ENCODE peak calls at places on chromosomes 2 and 18, in six cellular contexts. E is colonic mucosa, V is A549, Q is iPS DF 6.9, O is suprapubic skin, M is Caco-2. J is an unnamed sample. For H3K9me3, the result is how much of the 10 kb centered on the place peaks cover.

GRCh38 chr2:241226723-241227634 is 38.5 kb downstream of the ANO7 start:
- DNase-seq in M (no peak), Q (no peak), O (peak), V (no peak), E (no peak), J (no peak)

GRCh38 chr2:133942363-133942762 is 311.5 kb upstream of the MGAT5 start:
- DNase-seq in M (no peak), Q (no peak), O (no peak), V (no peak), E (no peak), J (no peak)

GRCh38 chr18:68796936-68797690 is 767 bp upstream of the CCDC102B start:
- DNase-seq in E (no peak), V (no peak), M (no peak), Q (no peak), O (no peak), J (no peak)

GRCh38 chr2:120682654-120683053 is 53.0 kb upstream of the GLI2 start:
- DNase-seq in M (no peak), V (no peak), Q (no peak), E (no peak), O (no peak), J (no peak)

GRCh38 chr18:8657873-8658521 is 47.4 kb upstream of the MTCL1 start:
- DNase-seq in M (no peak), O (no peak), Q (no peak), V (peak), E (no peak), J (no peak)

GRCh38 chr2:96146881-96147592 is 1.8 kb upstream of the DUSP2 start:
- DNase-seq in V (no peak), M (peak), E (no peak), O (peak), Q (no peak), J (peak)

GRCh38 chr2:69224495-69224803 is 162.6 kb downstream of the GFPT1 start:
- DNase-seq in Q (no peak), O (no peak), E (no peak), M (no peak), V (no peak), J (no peak)

GRCh38 chr2:177434475-177434874 is 41.9 kb downstream of the AGPS start:
- DNase-seq in V (no peak), E (no peak), Q (no peak), O (no peak), M (no peak), J (no peak)

GRCh38 chr2:96730212-96730611 is 9.7 kb downstream of the LMAN2L start:
- DNase-seq in O (no peak), E (no peak), V (no peak), Q (no peak), M (no peak), J (no peak)

GRCh38 chr2:43340066-43340465 is 113.7 kb upstream of the ZFP36L2 start:
- DNase-seq in O (no peak), Q (no peak), V (no peak), E (no peak), M (no peak), J (no peak)

GRCh38 chr2:233098615-233099014 is 38.5 kb downstream of the INPP5D start:
- DNase-seq in V (no peak), M (no peak), O (no peak), Q (no peak), E (no peak), J (no peak)

GRCh38 chr18:35578481-35578880 is 3.1 kb upstream of the GALNT1 start:
- DNase-seq in Q (no peak), V (no peak), O (no peak), E (no peak), M (no peak), J (no peak)

GRCh38 chr2:103292570-103293265 is 530.9 kb downstream of the TMEM182 start:
- DNase-seq in O (no peak), M (no peak), E (no peak), Q (no peak), V (no peak), J (no peak)

GRCh38 chr2:11687736-11688135 is 17.7 kb upstream of the NTSR2 start:
- DNase-seq in M (no peak), E (no peak), V (no peak), Q (no peak), O (no peak), J (no peak)

GRCh38 chr2:142136571-142136970 is 5.8 kb upstream of the LRP1B start:
- DNase-seq in V (no peak), O (no peak), M (no peak), Q (no peak), E (no peak), J (no peak)

GRCh38 chr2:227038550-227039189 is 125.3 kb downstream of the COL4A4 start:
- DNase-seq in E (no peak), Q (no peak), O (no peak), M (no peak), V (no peak), J (no peak)

GRCh38 chr2:96449174-96449573 is 56.0 kb downstream of the NEURL3 start:
- DNase-seq in M (no peak), Q (no peak), E (no peak), V (no peak), O (no peak), J (no peak)

GRCh38 chr2:241048949-241049343 is 50.5 kb downstream of the SNED1 start:
- DNase-seq in E (no peak), Q (no peak), M (no peak), O (peak), V (no peak), J (no peak)

GRCh38 chr18:63940008-63940407 is 9.1 kb upstream of the HMSD start:
- DNase-seq in O (no peak), V (no peak), E (no peak), M (no peak), Q (no peak), J (no peak)

GRCh38 chr2:173090973-173091660 is 15.5 kb downstream of the MAP3K20 start:
- DNase-seq in Q (no peak), O (no peak), E (no peak), M (no peak), V (no peak), J (no peak)

GRCh38 chr18:75244336-75244735 is 33.7 kb downstream of the TSHZ1 start:
- DNase-seq in M (no peak), O (no peak), Q (peak), E (no peak), V (peak), J (no peak)

GRCh38 chr18:48136051-48136543 is 205.6 kb upstream of the SMAD2 start:
- DNase-seq in M (no peak), V (no peak), Q (no peak), E (peak), O (no peak), J (no peak)

GRCh38 chr2:146124741-146125140 is 1604.8 kb upstream of the ZEB2 start:
- DNase-seq in Q (no peak), O (no peak), E (no peak), M (no peak), V (no peak), J (no peak)

GRCh38 chr2:69225933-69226332 is 161.1 kb downstream of the GFPT1 start:
- DNase-seq in E (peak), V (no peak), M (no peak), Q (no peak), O (no peak), J (no peak)

GRCh38 chr2:172964511-172964910 is 111.1 kb upstream of the MAP3K20 start:
- DNase-seq in M (no peak), V (no peak), E (no peak), O (no peak), Q (no peak), J (no peak)

GRCh38 chr2:158321264-158321663 is 135.3 kb downstream of the CCDC148 start:
- DNase-seq in V (no peak), M (no peak), E (no peak), O (no peak), Q (no peak), J (peak)

GRCh38 chr18:47975701-47976100 is 45.2 kb upstream of the SMAD2 start:
- DNase-seq in M (no peak), Q (no peak), O (no peak), E (no peak), V (no peak), J (no peak)

GRCh38 chr18:55900380-55900779 is 312.4 kb upstream of the TCF4 start:
- DNase-seq in E (no peak), M (no peak), O (no peak), V (peak), Q (no peak), J (no peak)

GRCh38 chr2:25041307-25041927 is 459 bp upstream of the EFR3B start:
- DNase-seq in O (peak), E (peak), M (peak), V (peak), Q (peak), J (peak)

GRCh38 chr18:8770655-8771054 is 65.3 kb downstream of the MTCL1 start:
- DNase-seq in M (no peak), Q (no peak), E (no peak), O (no peak), V (no peak), J (no peak)

GRCh38 chr2:214781226-214781625 is 28.3 kb downstream of the BARD1 start:
- DNase-seq in M (no peak), Q (no peak), O (no peak), E (no peak), V (no peak), J (no peak)
- H3K9me3 ChIP-seq in M (under half), Q (under half), O (under half), E (under half), V (under half), J (under half)

GRCh38 chr2:195647302-195647701 is 9.7 kb upstream of the SLC39A10 start:
- DNase-seq in V (no peak), Q (no peak), E (no peak), M (no peak), O (no peak), J (no peak)
- H3K4me3 ChIP-seq in V (no peak), Q (no peak), E (no peak), M (no peak), O (no peak), J (no peak)

GRCh38 chr2:41994661-41995060 is 53.2 kb upstream of the PKDCC start:
- DNase-seq in M (no peak), E (no peak), Q (no peak), V (no peak), O (no peak), J (no peak)

GRCh38 chr2:41998201-41998781 is 49.5 kb upstream of the PKDCC start:
- DNase-seq in E (no peak), M (no peak), O (no peak), V (no peak), Q (no peak), J (no peak)

GRCh38 chr2:41999882-42000281 is 47.9 kb upstream of the PKDCC start:
- DNase-seq in M (no peak), V (no peak), E (no peak), Q (no peak), O (no peak), J (no peak)

GRCh38 chr2:42001696-42002331 is 46.0 kb upstream of the PKDCC start:
- DNase-seq in O (no peak), Q (no peak), M (no peak), E (no peak), V (no peak), J (no peak)

DNA sequence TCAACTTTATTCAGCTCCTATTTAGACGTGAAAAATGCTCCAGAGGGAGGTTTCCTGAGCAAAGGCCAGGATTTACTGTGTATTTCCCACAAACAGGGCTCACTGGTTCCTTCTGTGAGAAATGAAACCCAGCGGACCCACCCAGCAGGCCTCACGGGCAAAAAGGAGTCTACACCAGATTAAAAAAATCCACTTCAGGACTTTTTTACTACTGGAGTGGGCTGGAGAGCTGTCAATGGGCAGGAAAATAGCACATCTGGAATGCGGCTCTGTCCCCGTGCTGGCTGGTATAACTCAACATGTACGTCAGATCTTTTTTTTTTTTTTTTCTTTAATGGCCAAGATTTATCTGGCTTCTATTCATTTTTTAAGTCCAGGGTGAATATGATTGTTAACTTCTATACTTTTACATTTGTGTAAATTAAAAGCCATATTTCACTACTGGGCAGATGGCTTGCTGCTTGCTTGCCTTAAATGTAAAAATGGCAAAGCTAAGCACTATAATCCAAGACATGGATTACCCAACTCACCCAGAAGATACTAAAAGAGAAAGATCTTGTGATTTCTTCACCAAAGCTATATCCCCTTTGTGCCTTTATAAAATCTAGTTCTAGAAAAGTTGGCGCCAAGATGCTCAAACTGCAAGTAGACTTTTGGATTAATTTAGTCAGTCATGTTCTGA is 48.9 kb upstream of the PKDCC start:
- DNase-seq in V (no peak), E (no peak), M (no peak), O (no peak), Q (no peak), J (no peak)
- H3K9me3 ChIP-seq in V (under half), E (under half), M (under half), O (under half), Q (under half), J (under half)

GRCh38 chr2:126849486-126849885 is 49.2 kb upstream of the TEX51 start:
- DNase-seq in O (no peak), Q (no peak), E (no peak), M (no peak), V (no peak), J (no peak)

GRCh38 chr2:126852361-126852760 is 46.3 kb upstream of the TEX51 start:
- DNase-seq in Q (no peak), O (no peak), M (no peak), V (no peak), E (no peak), J (no peak)

GRCh38 chr2:126849991-126850535 is 48.6 kb upstream of the TEX51 start:
- DNase-seq in V (no peak), Q (no peak), O (no peak), E (no peak), M (no peak), J (no peak)

GRCh38 chr2:126851756-126852155 is 46.9 kb upstream of the TEX51 start:
- DNase-seq in Q (no peak), M (no peak), E (no peak), O (no peak), V (no peak), J (no peak)

DNA sequence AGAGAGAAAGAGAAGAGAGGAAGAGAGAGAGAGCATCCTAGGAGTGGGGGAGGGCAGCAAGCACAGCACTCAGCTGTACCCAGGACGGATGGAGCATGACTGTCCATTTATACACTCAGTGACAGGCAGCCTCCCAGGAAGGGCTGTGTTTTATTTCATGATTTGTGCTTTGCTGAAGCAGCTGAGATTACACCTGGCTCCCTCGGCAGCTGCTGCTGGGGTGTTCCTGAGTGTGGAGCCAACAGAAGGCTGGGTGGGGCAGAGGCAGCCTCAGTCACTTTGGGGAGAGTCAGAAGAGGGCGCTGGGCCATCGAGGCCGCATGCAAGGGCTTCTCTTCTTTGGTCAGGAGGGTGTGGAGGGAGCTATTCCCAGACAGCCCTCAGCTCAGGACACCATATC is 47.7 kb upstream of the TEX51 start:
- DNase-seq in Q (no peak), M (no peak), E (no peak), O (no peak), V (no peak), J (no peak)
- H3K4me3 ChIP-seq in Q (no peak), M (no peak), E (no peak), O (no peak), V (no peak), J (no peak)

GRCh38 chr2:108403494-108403893 is 25.7 kb downstream of the SULT1C4 start:
- DNase-seq in V (peak), Q (peak), E (no peak), M (no peak), O (no peak), J (no peak)

GRCh38 chr2:108396845-108397244 is 19.1 kb downstream of the SULT1C4 start:
- DNase-seq in E (no peak), O (no peak), M (peak), Q (no peak), V (peak), J (no peak)

GRCh38 chr2:108404784-108405397 is 27.1 kb downstream of the SULT1C4 start:
- DNase-seq in V (no peak), E (no peak), Q (no peak), M (no peak), O (no peak), J (no peak)

GRCh38 chr2:108399479-108399878 is 21.7 kb downstream of the SULT1C4 start:
- DNase-seq in Q (no peak), E (no peak), M (no peak), V (no peak), O (no peak), J (no peak)

DNA sequence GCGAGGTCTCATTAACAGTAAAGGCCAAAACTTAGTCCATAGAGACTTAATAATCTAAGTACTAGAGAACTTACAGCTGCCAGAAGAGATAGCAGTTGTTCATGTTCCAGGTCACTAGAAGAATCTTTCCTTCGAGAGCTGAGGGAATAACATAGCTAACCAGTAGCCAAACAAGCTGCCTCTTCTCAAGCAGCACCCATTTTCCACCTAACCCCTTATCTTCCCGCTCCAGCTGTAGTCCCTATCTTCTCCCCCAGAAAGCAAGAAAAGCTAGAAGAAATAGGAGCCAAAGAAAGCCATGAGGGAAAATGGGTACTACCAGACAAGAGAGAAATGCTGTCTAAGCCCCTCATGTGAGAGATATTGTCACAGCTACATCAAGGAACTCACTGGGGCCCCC is 24.0 kb downstream of the SULT1C4 start:
- DNase-seq in Q (no peak), M (no peak), V (no peak), E (no peak), O (no peak), J (no peak)
- H3K9me3 ChIP-seq in Q (under half), M (under half), V (under half), E (under half), O (under half), J (under half)